ENCODE peak calls at places on chromosomes 7 and 10, in six cellular contexts. J, S, D, E, Q and B are unnamed samples. For H3K9me3, the result is how much of the 10 kb centered on the place peaks cover.

GRCh38 chr10:33859319-33860022 is 525.0 kb upstream of the NRP1 start:
- DNase-seq in J (no peak), S (no peak), E (no peak), Q (no peak), D (no peak), B (no peak)

GRCh38 chr7:95376632-95377380 is 19.4 kb downstream of the PON3 start:
- DNase-seq in Q (no peak), J (no peak), E (no peak), S (no peak), D (no peak), B (no peak)

GRCh38 chr10:96832721-96833219 is 672 bp downstream of the LCOR start:
- DNase-seq in S (peak), J (peak), Q (peak), D (peak), E (no peak), B (peak)

GRCh38 chr7:117993377-117994003 is 120.2 kb upstream of the CTTNBP2 start:
- DNase-seq in E (no peak), Q (no peak), D (peak), J (peak), S (no peak), B (no peak)

GRCh38 chr10:29343607-29344038 is 54.8 kb downstream of the LYZL1 start:
- DNase-seq in E (no peak), Q (no peak), D (no peak), J (no peak), S (no peak), B (no peak)

GRCh38 chr7:27204851-27205322 is 5.0 kb upstream of the HOXA13 start:
- DNase-seq in Q (no peak), D (no peak), E (no peak), J (peak), S (no peak), B (no peak)

GRCh38 chr10:112815238-112816032 is 134.6 kb upstream of the TCF7L2 start:
- DNase-seq in E (no peak), S (no peak), D (peak), J (peak), Q (no peak), B (no peak)

GRCh38 chr10:97919012-97919411 is 69.4 kb downstream of the GOLGA7B start:
- DNase-seq in E (no peak), J (no peak), D (no peak), S (no peak), Q (no peak), B (no peak)

GRCh38 chr7:109331423-109331822 is 761.7 kb downstream of the DNAJB9 start:
- DNase-seq in E (no peak), S (no peak), J (no peak), Q (no peak), D (no peak), B (no peak)

GRCh38 chr10:110495731-110496552 is 1.8 kb upstream of the DUSP5 start:
- DNase-seq in J (peak), D (peak), E (peak), S (no peak), Q (peak), B (peak)

GRCh38 chr7:130890176-130891020 is 156.4 kb upstream of the KLF14 start:
- DNase-seq in S (no peak), D (peak), E (no peak), J (no peak), Q (no peak), B (no peak)

GRCh38 chr7:1617957-1618356 is 48.1 kb upstream of the PSMG3 start:
- DNase-seq in Q (no peak), E (no peak), J (no peak), S (no peak), D (no peak), B (no peak)

GRCh38 chr10:119135517-119135890 is 30.0 kb downstream of the SFXN4 start:
- DNase-seq in S (no peak), D (peak), J (no peak), Q (no peak), E (no peak), B (no peak)

GRCh38 chr7:101792051-101792651 is 25.3 kb upstream of the CUX1 start:
- DNase-seq in D (no peak), S (no peak), J (no peak), E (peak), Q (no peak), B (peak)

GRCh38 chr7:94300176-94300835 is 94.4 kb upstream of the COL1A2 start:
- DNase-seq in Q (no peak), D (no peak), J (no peak), E (no peak), S (no peak), B (no peak)

GRCh38 chr10:3500408-3500856 is 284.6 kb downstream of the KLF6 start:
- DNase-seq in D (peak), S (no peak), Q (no peak), J (peak), E (peak), B (peak)

GRCh38 chr10:44393051-44393630 is 8.2 kb upstream of the CXCL12 start:
- DNase-seq in E (no peak), D (no peak), J (no peak), S (no peak), Q (no peak), B (no peak)

GRCh38 chr7:143331179-143331825 is 15.4 kb downstream of the CLCN1 start:
- DNase-seq in S (no peak), E (no peak), J (no peak), D (peak), Q (no peak), B (no peak)

GRCh38 chr7:35430547-35431153 is 176.8 kb upstream of the TBX20 start:
- DNase-seq in J (no peak), E (no peak), Q (no peak), D (no peak), S (no peak), B (no peak)

GRCh38 chr7:1593904-1594421 is 24.1 kb upstream of the PSMG3 start:
- DNase-seq in J (no peak), Q (no peak), S (no peak), E (no peak), D (no peak), B (no peak)

GRCh38 chr10:116112232-116113231 is 160.5 kb downstream of the GFRA1 start:
- DNase-seq in S (no peak), J (peak), Q (no peak), E (no peak), D (no peak), B (no peak)

GRCh38 chr7:12685550-12685949 is 1.9 kb upstream of the ARL4A start:
- DNase-seq in D (peak), E (peak), Q (peak), J (no peak), S (no peak), B (peak)

GRCh38 chr10:3749597-3750351 is 35.2 kb downstream of the KLF6 start:
- DNase-seq in D (peak), J (no peak), E (peak), Q (no peak), S (no peak), B (peak)

GRCh38 chr7:130099331-130099730 is 29.0 kb downstream of the KLHDC10 start:
- DNase-seq in D (no peak), E (no peak), J (no peak), S (no peak), Q (no peak), B (no peak)

GRCh38 chr10:49595003-49595712 is 15.0 kb upstream of the SLC18A3 start:
- DNase-seq in Q (no peak), E (no peak), S (no peak), J (no peak), D (no peak), B (no peak)

GRCh38 chr7:129969881-129970446 is 17.2 kb upstream of the UBE2H start:
- DNase-seq in S (no peak), E (no peak), J (peak), D (no peak), Q (no peak), B (no peak)

GRCh38 chr10:86955501-86956194 is 1.8 kb downstream of the MMRN2 start:
- DNase-seq in D (no peak), S (peak), E (peak), Q (no peak), J (no peak), B (no peak)

GRCh38 chr10:28810062-28810870 is 132.9 kb downstream of the BAMBI start:
- DNase-seq in J (peak), D (peak), Q (no peak), S (no peak), E (no peak), B (no peak)

GRCh38 chr10:126126023-126126422 is 229.7 kb downstream of the FANK1 start:
- DNase-seq in D (no peak), S (no peak), Q (no peak), J (no peak), E (no peak), B (no peak)

GRCh38 chr7:42745357-42746022 is 166.4 kb downstream of the C7orf25 start:
- DNase-seq in S (no peak), D (peak), Q (no peak), E (no peak), J (peak), B (peak)

GRCh38 chr7:27300401-27300800 is 57.8 kb downstream of the EVX1 start:
- DNase-seq in Q (no peak), E (no peak), S (no peak), J (no peak), D (no peak), B (no peak)

GRCh38 chr7:158044156-158044823 is 543.3 kb downstream of the PTPRN2 start:
- DNase-seq in D (no peak), J (no peak), Q (no peak), S (no peak), E (no peak), B (no peak)

GRCh38 chr7:158040199-158040598 is 547.4 kb downstream of the PTPRN2 start:
- DNase-seq in J (no peak), S (no peak), E (no peak), D (no peak), Q (no peak), B (no peak)

GRCh38 chr7:158047386-158048059 is 540.1 kb downstream of the PTPRN2 start:
- DNase-seq in D (no peak), Q (no peak), S (no peak), J (no peak), E (no peak), B (no peak)

GRCh38 chr7:158042156-158042880 is 545.3 kb downstream of the PTPRN2 start:
- DNase-seq in Q (no peak), J (no peak), S (no peak), D (no peak), E (no peak), B (no peak)

DNA sequence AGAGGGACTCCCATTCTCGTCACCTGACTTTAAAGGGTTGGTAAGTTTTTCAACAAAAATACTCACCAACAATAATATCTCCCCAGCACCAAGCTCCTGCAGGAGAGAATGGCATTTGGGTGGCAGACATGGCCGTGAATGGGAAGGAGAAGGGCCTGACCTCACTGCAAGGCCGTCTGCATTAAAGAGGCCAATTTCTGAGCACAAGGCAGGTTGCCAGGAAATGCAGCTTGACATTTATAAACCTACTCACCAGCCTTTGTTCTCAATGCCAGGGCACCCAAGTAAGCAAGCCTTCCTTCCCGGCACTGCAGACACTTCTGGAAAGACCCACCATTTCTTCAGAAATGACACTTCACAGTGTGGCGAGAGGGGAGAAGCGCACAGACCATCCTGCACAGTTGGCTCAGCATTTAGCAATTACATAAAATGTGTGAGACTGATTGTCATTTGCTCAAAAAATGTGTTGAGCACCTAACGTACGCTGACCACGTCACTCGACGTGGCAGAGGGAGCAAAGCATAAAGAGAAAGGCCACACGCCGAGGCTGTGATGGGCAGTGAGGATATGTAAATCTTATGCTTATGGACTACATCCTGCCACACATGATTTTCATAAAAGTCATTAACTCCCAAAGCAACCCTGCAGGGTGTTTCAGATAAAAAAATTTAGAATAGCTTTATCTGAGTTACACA is 544.0 kb downstream of the PTPRN2 start:
- DNase-seq in E (no peak), J (no peak), D (no peak), S (no peak), Q (no peak), B (peak)
- H3K9me3 ChIP-seq in E (under half), J (under half), D (under half), S (under half), Q (under half), B (under half)

DNA sequence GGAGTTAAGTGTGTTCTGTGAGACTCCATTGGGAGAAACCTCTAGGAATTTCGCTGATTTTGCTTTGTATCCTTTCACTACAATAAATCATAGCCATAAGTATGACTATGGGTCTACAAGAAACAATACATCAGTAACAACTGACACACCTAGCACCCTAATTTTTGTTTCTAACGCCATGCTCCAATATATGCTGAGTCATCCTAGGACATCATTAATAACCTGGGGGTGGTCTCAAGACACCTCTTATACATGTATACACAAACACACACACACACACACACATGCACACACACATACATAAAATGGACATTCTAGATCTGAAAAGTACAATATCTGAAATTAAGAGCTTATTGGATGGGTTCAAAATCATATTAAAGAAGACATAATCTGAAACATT is 18.2 kb downstream of the ZNF248 start:
- DNase-seq in E (no peak), S (no peak), D (no peak), J (no peak), Q (no peak), B (no peak)
- H3K9me3 ChIP-seq in E (under half), S (under half), D (under half), J (under half), Q (under half), B (under half)

DNA sequence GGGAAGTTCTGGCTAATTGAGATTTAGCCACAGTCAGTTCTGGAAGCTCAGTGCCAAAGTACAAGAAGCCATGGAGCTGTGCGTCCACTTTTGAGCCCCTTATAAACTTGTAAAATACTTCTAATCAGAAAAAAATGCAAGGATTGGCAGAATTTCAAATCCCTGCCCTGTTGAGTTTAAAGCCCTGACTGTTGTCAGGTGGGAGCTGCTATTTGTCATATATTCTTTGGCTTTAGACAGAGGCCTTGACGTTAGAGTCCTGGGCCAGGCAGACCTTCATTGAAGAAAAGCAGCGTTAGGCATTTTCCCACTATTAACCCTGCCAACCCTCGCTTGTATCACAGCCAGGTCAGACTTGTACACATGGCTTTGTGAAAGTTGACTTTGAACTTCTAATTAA is 155.4 kb downstream of the TWIST1 start:
- DNase-seq in Q (no peak), J (no peak), S (no peak), D (peak), E (no peak), B (no peak)
- H3K9me3 ChIP-seq in Q (under half), J (under half), S (under half), D (under half), E (under half), B (under half)

GRCh38 chr10:37124532-37124931 is 866 bp upstream of the ANKRD30A start:
- DNase-seq in J (no peak), Q (no peak), S (no peak), D (no peak), E (no peak), B (no peak)

GRCh38 chr10:37125191-37125732 is at the start of gene ANKRD30A:
- DNase-seq in Q (no peak), J (no peak), D (no peak), S (no peak), E (no peak), B (no peak)

GRCh38 chr10:37125921-37126320 is 523 bp downstream of the ANKRD30A start:
- DNase-seq in D (no peak), E (no peak), J (no peak), S (no peak), Q (no peak), B (no peak)
- H3K9me3 ChIP-seq in D (under half), E (under half), J (under half), S (under half), Q (under half), B (under half)

DNA sequence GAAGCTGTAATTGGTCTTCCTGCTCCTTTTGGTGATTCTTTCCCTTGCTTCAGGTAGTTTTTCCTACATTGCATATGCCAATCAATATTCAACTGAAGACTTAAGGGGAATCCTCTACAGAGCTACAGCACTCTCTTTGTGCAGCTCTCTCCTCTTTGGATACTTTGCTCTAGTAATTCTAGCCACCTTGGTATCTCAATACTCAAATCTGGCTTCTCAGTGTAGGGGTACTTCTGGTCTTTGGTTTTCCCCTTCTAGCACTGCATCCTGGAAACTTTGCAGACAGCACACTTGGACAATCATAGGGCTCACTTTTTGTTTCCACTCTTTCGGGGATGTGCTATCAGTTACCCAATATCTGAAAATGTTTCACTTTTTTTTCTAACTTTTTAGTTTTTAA is 9.9 kb downstream of the PHTF2 start:
- DNase-seq in E (no peak), S (no peak), Q (no peak), D (no peak), J (no peak), B (no peak)
- H3K9me3 ChIP-seq in E (under half), S (under half), Q (under half), D (under half), J (under half), B (under half)

GRCh38 chr7:120201290-120201689 is 71.7 kb upstream of the KCND2 start:
- DNase-seq in S (no peak), J (no peak), Q (no peak), E (no peak), D (no peak), B (no peak)

DNA sequence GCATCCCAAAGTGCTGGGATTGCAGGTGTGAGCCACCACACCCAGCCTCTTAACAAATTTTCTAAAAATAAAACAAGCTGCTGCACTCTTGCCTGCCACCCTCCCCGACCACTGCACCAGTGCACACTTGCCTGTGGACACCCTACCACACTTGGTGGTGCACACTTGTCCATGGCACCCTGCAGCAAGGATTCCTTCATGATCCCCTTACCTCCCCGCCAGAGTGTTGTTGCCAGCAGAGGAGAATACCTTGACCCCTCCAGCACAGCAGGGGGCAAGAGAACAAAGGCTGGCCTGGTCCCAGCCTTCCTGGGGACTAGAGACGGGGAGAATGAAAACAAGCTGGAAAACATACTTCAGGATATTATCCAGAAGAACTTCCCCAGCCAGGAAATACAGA is 65.9 kb upstream of the KCND2 start:
- DNase-seq in J (no peak), D (no peak), Q (no peak), E (no peak), S (no peak), B (no peak)
- H3K9me3 ChIP-seq in J (under half), D (under half), Q (under half), E (under half), S (under half), B (under half)

GRCh38 chr10:74511051-74511450 is 315.3 kb upstream of the KAT6B start:
- DNase-seq in E (no peak), D (no peak), Q (no peak), S (no peak), J (no peak), B (no peak)

GRCh38 chr10:74514322-74514721 is 312.1 kb upstream of the KAT6B start:
- DNase-seq in S (no peak), Q (no peak), J (no peak), D (peak), E (no peak), B (no peak)

GRCh38 chr10:74510594-74510993 is 315.8 kb upstream of the KAT6B start:
- DNase-seq in E (no peak), J (no peak), D (no peak), S (no peak), Q (no peak), B (no peak)
- H3K9me3 ChIP-seq in E (under half), J (under half), D (under half), S (under half), Q (under half), B (under half)